ENCODE peak calls at places on chromosomes 3 and 15, in nine cellular contexts. C, X, Q, V, M, T, E, H and I are unnamed samples.

GRCh38 chr3:184946922-184947321 is 135.0 kb downstream of the VPS8 start:
- DNase-seq in C (no peak), X (no peak), Q (no peak), V (no peak), M (no peak), T (no peak), E (no peak), H (no peak), I (no peak)

GRCh38 chr15:59688888-59689625 is at the start of gene BNIP2:
- DNase-seq in C (peak; percentile 98), X (peak; percentile 98), Q (peak; percentile 98), V (peak; percentile 98), M (peak; percentile 100), T (peak; percentile 99), E (peak; percentile 99), H (peak; percentile 100), I (peak; percentile 99)

GRCh38 chr3:138646527-138646926 is 38.0 kb downstream of the FAIM start:
- DNase-seq in C (no peak), X (no peak), Q (no peak), V (no peak), M (no peak), T (no peak), E (no peak), H (no peak), I (no peak)

GRCh38 chr15:91186892-91187644 is 87.0 kb downstream of the SV2B start:
- DNase-seq in C (peak; percentile 35), X (peak; percentile 5), Q (no peak), V (no peak), M (no peak), T (no peak), E (peak; percentile 24), H (no peak), I (no peak)

GRCh38 chr3:47865192-47865591 is 62.3 kb downstream of the DHX30 start:
- DNase-seq in C (no peak), X (no peak), Q (no peak), V (no peak), M (peak; percentile 48), T (no peak), E (no peak), H (no peak), I (no peak)

GRCh38 chr3:8554725-8555621 is 53.4 kb downstream of the LMCD1 start:
- DNase-seq in C (no peak), X (peak; percentile 92), Q (no peak), V (no peak), M (peak; percentile 72), T (peak; percentile 36), E (peak; percentile 10), H (peak; percentile 80), I (peak; percentile 53)

GRCh38 chr3:16205156-16205870 is 30.8 kb downstream of the GALNT15 start:
- DNase-seq in C (no peak), X (no peak), Q (no peak), V (no peak), M (no peak), T (no peak), E (no peak), H (no peak), I (no peak)

GRCh38 chr3:46979958-46980497 is 562 bp downstream of the NBEAL2 start:
- DNase-seq in C (peak; percentile 48), X (no peak), Q (no peak), V (peak; percentile 67), M (peak; percentile 75), T (peak; percentile 53), E (peak; percentile 45), H (peak; percentile 70), I (no peak)

GRCh38 chr3:178382388-178383061 is 153.7 kb upstream of the KCNMB2 start:
- DNase-seq in C (no peak), X (peak; percentile 94), Q (no peak), V (no peak), M (no peak), T (no peak), E (no peak), H (no peak), I (no peak)

GRCh38 chr3:24440764-24441464 is 53.7 kb downstream of the THRB start:
- DNase-seq in C (no peak), X (no peak), Q (no peak), V (no peak), M (no peak), T (no peak), E (no peak), H (no peak), I (no peak)

GRCh38 chr15:31364301-31365031 is 37.8 kb downstream of the KLF13 start:
- DNase-seq in C (no peak), X (no peak), Q (no peak), V (peak; percentile 63), M (peak; percentile 56), T (no peak), E (peak; percentile 68), H (no peak), I (peak; percentile 80)

GRCh38 chr15:31367021-31367729 is 40.5 kb downstream of the KLF13 start:
- DNase-seq in C (no peak), X (no peak), Q (no peak), V (peak; percentile 57), M (peak; percentile 70), T (no peak), E (no peak), H (no peak), I (no peak)

GRCh38 chr15:31365032-31365654 is 38.5 kb downstream of the KLF13 start:
- DNase-seq in C (no peak), X (no peak), Q (no peak), V (peak; percentile 51), M (peak; percentile 47), T (no peak), E (no peak), H (no peak), I (no peak)

GRCh38 chr15:31366169-31366734 is 39.6 kb downstream of the KLF13 start:
- DNase-seq in C (no peak), X (peak; percentile 51), Q (no peak), V (peak; percentile 59), M (peak; percentile 84), T (peak; percentile 62), E (peak; percentile 60), H (peak; percentile 73), I (peak; percentile 60)

DNA sequence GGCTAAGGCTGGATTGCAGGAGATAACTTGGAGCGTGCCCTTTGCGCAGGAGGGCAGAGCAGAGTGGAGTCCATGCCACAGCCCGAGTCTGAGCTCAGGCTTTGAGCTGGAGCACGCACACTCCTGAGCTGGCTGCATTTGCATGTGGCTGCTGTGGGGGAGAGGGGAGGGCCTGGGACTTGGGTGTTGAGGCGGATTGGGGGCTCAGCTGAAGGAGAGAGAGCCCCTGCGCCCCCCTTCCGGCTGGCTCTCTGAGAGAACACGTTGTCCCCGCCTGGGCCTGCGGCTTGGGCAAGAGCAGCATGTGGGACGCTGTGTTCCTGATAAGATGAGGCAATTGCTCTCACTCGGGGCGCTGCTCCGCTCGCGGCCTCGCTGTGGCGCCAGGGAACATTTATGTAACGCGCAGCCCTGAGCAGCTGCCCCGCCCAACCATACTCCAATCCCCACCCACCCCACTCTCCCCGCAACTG is 39.1 kb downstream of the KLF13 start:
- DNase-seq in C (peak; percentile 85), X (peak; percentile 93), Q (peak; percentile 87), V (peak; percentile 88), M (peak; percentile 98), T (peak; percentile 96), E (peak; percentile 98), H (peak; percentile 95), I (peak; percentile 90)
- H3K4me1 ChIP-seq in C (peaks cover 39% of the 10 kb centered on the region), X (no peaks in the 10 kb centered on the region), Q (no peaks in the 10 kb centered on the region), V (peaks cover 67% of the 10 kb centered on the region), M (peaks cover 80% of the 10 kb centered on the region), T (peaks cover 25% of the 10 kb centered on the region), E (peaks cover 90% of the 10 kb centered on the region), H (peaks cover 94% of the 10 kb centered on the region), I (peaks cover 65% of the 10 kb centered on the region)

DNA sequence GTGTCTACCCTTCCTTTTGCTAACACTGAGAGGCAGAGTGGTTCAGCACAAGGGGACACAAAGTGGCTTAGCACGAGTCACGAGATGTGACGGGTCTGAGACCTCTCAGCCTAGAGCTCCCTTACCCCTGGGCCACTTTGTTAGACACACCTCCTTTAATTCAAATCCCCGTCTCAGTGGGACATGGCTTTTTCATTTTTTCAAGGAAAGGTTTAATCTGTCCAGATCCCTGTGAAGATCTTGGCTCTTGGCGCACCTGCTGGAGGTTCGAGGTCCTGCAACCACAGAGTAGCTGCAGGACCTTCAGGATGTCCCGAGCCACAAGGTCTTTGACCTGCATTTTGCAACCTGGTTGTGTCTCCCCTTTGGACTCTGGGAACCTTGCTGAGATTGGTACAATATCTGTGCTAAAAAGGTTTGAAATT is 52.0 kb downstream of the LPP start:
- DNase-seq in C (no peak), X (no peak), Q (no peak), V (no peak), M (no peak), T (no peak), E (peak; percentile 55), H (no peak), I (no peak)
- TF ChIP-seq CTCF in C (no peak), X (peak; percentile 6), Q (peak; percentile 17), V (no peak), M (no peak), T (no peak), E (no peak), H (peak; percentile 18), I (peak; percentile 26)

GRCh38 chr3:146165370-146165769 is 4.4 kb upstream of the PLOD2 start:
- DNase-seq in C (no peak), X (peak; percentile 57), Q (no peak), V (no peak), M (no peak), T (no peak), E (no peak), H (no peak), I (no peak)

GRCh38 chr3:146163584-146163983 is 2.6 kb upstream of the PLOD2 start:
- DNase-seq in C (no peak), X (peak; percentile 94), Q (no peak), V (no peak), M (no peak), T (no peak), E (no peak), H (no peak), I (no peak)

GRCh38 chr3:146164951-146165350 is 4.0 kb upstream of the PLOD2 start:
- DNase-seq in C (no peak), X (no peak), Q (no peak), V (no peak), M (no peak), T (no peak), E (no peak), H (no peak), I (no peak)

GRCh38 chr3:146164506-146164905 is 3.5 kb upstream of the PLOD2 start:
- DNase-seq in C (no peak), X (no peak), Q (no peak), V (no peak), M (no peak), T (no peak), E (no peak), H (no peak), I (no peak)

GRCh38 chr3:146164071-146164470 is 3.1 kb upstream of the PLOD2 start:
- DNase-seq in C (no peak), X (no peak), Q (no peak), V (no peak), M (no peak), T (no peak), E (no peak), H (no peak), I (no peak)
- H3K4me1 ChIP-seq in C (no peaks in the 10 kb centered on the region), X (peaks cover 26% of the 10 kb centered on the region), Q (no peaks in the 10 kb centered on the region), V (peaks cover 20% of the 10 kb centered on the region), M (no peaks in the 10 kb centered on the region), T (no peaks in the 10 kb centered on the region), E (peaks cover 41% of the 10 kb centered on the region), H (peaks cover 31% of the 10 kb centered on the region), I (no peaks in the 10 kb centered on the region)

GRCh38 chr15:27422997-27423396 is 452.0 kb downstream of the GABRG3 start:
- DNase-seq in C (no peak), X (no peak), Q (no peak), V (no peak), M (no peak), T (no peak), E (no peak), H (no peak), I (no peak)

GRCh38 chr15:27414168-27414870 is 443.3 kb downstream of the GABRG3 start:
- DNase-seq in C (no peak), X (peak; percentile 8), Q (no peak), V (no peak), M (no peak), T (no peak), E (no peak), H (no peak), I (no peak)

GRCh38 chr15:27418729-27419128 is 447.7 kb downstream of the GABRG3 start:
- DNase-seq in C (peak; percentile 21), X (no peak), Q (no peak), V (no peak), M (no peak), T (no peak), E (no peak), H (no peak), I (peak; percentile 75)
- TF ChIP-seq CTCF in C (no peak), X (no peak), Q (no peak), V (no peak), M (no peak), T (no peak), E (no peak), H (no peak), I (no peak)